ENCODE peak calls at places on chromosome 9, in six cellular contexts. O is heart left ventricle, C is PC-9, F is BE2C, M is suprapubic skin, E is lower lobe of right lung. G is an unnamed sample.

GRCh38 chr9:33112099-33112498 is 35.6 kb upstream of the SMU1 start:
- DNase-seq in E (no peak), M (no peak), C (no peak), F (no peak), O (no peak), G (no peak)

GRCh38 chr9:36637491-36638270 is 65.0 kb downstream of the MELK start:
- DNase-seq in M (no peak), E (no peak), C (no peak), F (peak; percentile 21), O (no peak), G (no peak)

GRCh38 chr9:81380504-81380903 is 308.8 kb downstream of the TLE1 start:
- DNase-seq in M (no peak), C (no peak), F (no peak), E (no peak), O (no peak), G (no peak)

GRCh38 chr9:99083051-99083450 is 21.9 kb upstream of the TGFBR1 start:
- DNase-seq in M (no peak), F (no peak), O (no peak), E (no peak), C (no peak), G (no peak)

GRCh38 chr9:90857103-90857502 is 55.5 kb downstream of the SYK start:
- DNase-seq in E (no peak), M (no peak), C (no peak), F (no peak), O (no peak), G (no peak)

GRCh38 chr9:123571240-123571639 is 215.2 kb downstream of the CRB2 start:
- DNase-seq in F (no peak), O (no peak), C (no peak), M (no peak), E (no peak), G (no peak)

GRCh38 chr9:124082622-124083021 is 71.1 kb downstream of the LHX2 start:
- DNase-seq in C (no peak), F (no peak), E (no peak), M (no peak), O (no peak), G (no peak)

GRCh38 chr9:115694014-115694413 is 459.6 kb upstream of the PAPPA start:
- DNase-seq in O (no peak), E (no peak), C (peak; percentile 45), M (no peak), F (no peak), G (peak; percentile 36)

GRCh38 chr9:93107151-93107824 is 11.3 kb downstream of the CARD19 start:
- DNase-seq in E (peak; percentile 29), M (peak; percentile 50), C (no peak), F (no peak), O (peak; percentile 16), G (no peak)

GRCh38 chr9:33350310-33350709 is 52.1 kb downstream of the AQP7 start:
- DNase-seq in M (no peak), O (no peak), E (no peak), F (no peak), C (peak; percentile 86), G (no peak)

GRCh38 chr9:114033397-114034103 is 44.5 kb downstream of the AMBP start:
- DNase-seq in F (peak; percentile 75), E (no peak), C (no peak), O (peak; percentile 47), M (peak; percentile 50), G (peak; percentile 30)

GRCh38 chr9:118640836-118641557 is 728.2 kb downstream of the BRINP1 start:
- DNase-seq in C (no peak), M (no peak), E (no peak), F (no peak), O (no peak), G (no peak)

GRCh38 chr9:134185536-134186011 is 21.2 kb upstream of the RNU6ATAC start:
- DNase-seq in O (peak; percentile 8), C (no peak), M (no peak), E (no peak), F (peak; percentile 8), G (peak; percentile 32)

GRCh38 chr9:121765021-121765950 is 113.9 kb downstream of the DAB2IP start:
- DNase-seq in E (no peak), O (peak; percentile 86), M (no peak), C (peak; percentile 94), F (no peak), G (no peak)

GRCh38 chr9:122374885-122375420 is 4.1 kb downstream of the PTGS1 start:
- DNase-seq in E (peak; percentile 62), F (peak; percentile 25), M (no peak), O (peak; percentile 86), C (no peak), G (no peak)

GRCh38 chr9:4366649-4367330 is 66.9 kb upstream of the GLIS3 start:
- DNase-seq in O (no peak), F (peak; percentile 24), C (no peak), E (no peak), M (no peak), G (peak; percentile 53)
- TF ChIP-seq CTCF in O (peak; percentile 62), F (peak; percentile 73), C (peak; percentile 79), E (peak; percentile 73), M (peak; percentile 56), G (peak; percentile 62)

GRCh38 chr9:137774775-137775386 is 102.7 kb upstream of the CACNA1B start:
- DNase-seq in O (no peak), F (no peak), M (no peak), E (no peak), C (no peak), G (no peak)

GRCh38 chr9:137777761-137778160 is 99.8 kb upstream of the CACNA1B start:
- DNase-seq in C (no peak), O (no peak), M (no peak), E (no peak), F (no peak), G (no peak)

GRCh38 chr9:137778914-137779313 is 98.7 kb upstream of the CACNA1B start:
- DNase-seq in M (no peak), E (no peak), F (no peak), C (no peak), O (no peak), G (no peak)

GRCh38 chr9:137778336-137778735 is 99.2 kb upstream of the CACNA1B start:
- DNase-seq in F (no peak), C (no peak), O (no peak), M (no peak), E (no peak), G (no peak)

GRCh38 chr9:137776306-137776995 is 101.1 kb upstream of the CACNA1B start:
- DNase-seq in E (no peak), C (no peak), F (no peak), O (peak; percentile 10), M (no peak), G (no peak)
- H3K4me1 ChIP-seq in E (no peaks in the 10 kb centered on the region), C (no peaks in the 10 kb centered on the region), F (no peaks in the 10 kb centered on the region), O (no peaks in the 10 kb centered on the region), M (no peaks in the 10 kb centered on the region), G (no peaks in the 10 kb centered on the region)

DNA sequence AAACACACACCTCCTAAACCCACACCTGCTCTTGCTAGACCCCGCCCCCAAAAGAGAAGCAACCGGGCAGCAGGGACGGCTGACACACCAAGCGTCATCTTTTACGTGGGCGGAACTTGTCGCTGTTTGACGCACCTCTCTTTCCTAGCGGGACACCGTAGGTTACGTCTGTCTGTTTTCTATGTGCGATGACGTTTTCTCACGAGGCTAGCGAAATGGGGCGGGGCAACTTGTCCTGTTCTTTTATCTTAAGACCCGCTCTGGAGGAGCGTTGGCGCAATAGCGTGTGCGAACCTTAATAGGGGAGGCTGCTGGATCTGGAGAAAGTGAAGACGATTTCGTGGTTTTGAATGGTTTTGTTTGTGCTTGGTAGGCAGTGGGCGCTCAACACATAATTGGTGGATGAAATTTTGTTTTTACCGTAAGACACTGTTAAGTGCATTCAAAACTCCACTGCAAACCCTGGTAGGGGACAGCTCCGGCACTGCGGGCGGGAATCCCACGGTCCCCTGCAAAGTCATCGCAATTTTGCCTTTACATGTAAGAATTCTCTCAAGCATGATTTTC is 501 bp upstream of the C9orf72 start:
- DNase-seq in C (peak; percentile 93), M (peak; percentile 99), O (peak; percentile 97), E (peak; percentile 98), F (peak; percentile 94), G (peak; percentile 92)
- H3K4me3 ChIP-seq in C (peak overlapping the region; percentile 62), M (peak overlapping the region; percentile 89), O (peak overlapping the region; percentile 54), E (peak overlapping the region; percentile 78), F (peak overlapping the region; percentile 90), G (peak overlapping the region; percentile 45)

DNA sequence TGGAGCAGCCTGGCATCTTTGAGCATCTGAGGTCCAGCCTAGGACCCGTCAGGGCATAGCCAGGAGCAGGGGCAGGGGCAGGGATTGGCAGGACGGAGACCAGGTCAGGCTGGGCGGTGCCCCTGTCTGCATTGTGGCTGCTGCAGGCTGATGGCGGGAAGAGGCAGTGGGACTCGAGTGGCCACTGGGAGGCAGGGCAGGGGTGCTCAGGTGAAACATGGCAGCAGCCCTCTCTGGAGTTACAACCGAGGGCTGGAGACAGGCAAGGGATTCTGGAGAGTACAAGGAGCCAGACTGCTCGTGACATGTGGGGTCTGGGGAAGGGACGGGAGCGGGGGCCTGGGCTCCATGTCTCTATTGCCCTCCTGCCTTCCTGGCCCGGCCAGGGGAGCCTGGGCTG is 97.4 kb upstream of the RAPGEF1 start:
- DNase-seq in F (peak; percentile 69), M (no peak), O (peak; percentile 49), E (no peak), C (no peak), G (no peak)
- TF ChIP-seq CTCF in F (peak; percentile 61), M (no peak), O (peak; percentile 51), E (no peak), C (no peak), G (peak; percentile 27)

G was measured in Caco-2.